ENCODE peak calls at places on chromosome 15, in four cellular contexts. I, H, Y and V are unnamed samples.

GRCh38 chr15:76006136-76006778 is 6.0 kb downstream of the NRG4 start:
- DNase-seq in I (no peak), H (peak; percentile 51), Y (peak; percentile 34), V (no peak)

GRCh38 chr15:65133550-65134200 is at the start of gene PDCD7:
- DNase-seq in I (peak; percentile 91), H (peak; percentile 96), Y (peak; percentile 92), V (peak; percentile 95)

GRCh38 chr15:95291878-95292472 is 1038.5 kb upstream of the NR2F2 start:
- DNase-seq in I (no peak), H (peak; percentile 57), Y (no peak), V (no peak)

GRCh38 chr15:62879770-62880169 is 162.8 kb upstream of the TPM1 start:
- DNase-seq in I (no peak), H (no peak), Y (no peak), V (no peak)

GRCh38 chr15:82108489-82109078 is 62.8 kb upstream of the MEX3B start:
- DNase-seq in I (peak; percentile 65), H (peak; percentile 72), Y (peak; percentile 38), V (no peak)

GRCh38 chr15:69591905-69592508 is 139.4 kb downstream of the RPLP1 start:
- DNase-seq in I (no peak), H (no peak), Y (no peak), V (no peak)

GRCh38 chr15:40242216-40242599 is 3.3 kb downstream of the PAK6 start:
- DNase-seq in I (no peak), H (no peak), Y (no peak), V (peak; percentile 61)

GRCh38 chr15:73388256-73388781 is 19.6 kb upstream of the HCN4 start:
- DNase-seq in I (no peak), H (peak; percentile 68), Y (peak; percentile 89), V (no peak)

GRCh38 chr15:44633603-44634002 is 29.9 kb downstream of the SPG11 start:
- DNase-seq in I (no peak), H (peak; percentile 69), Y (peak; percentile 27), V (no peak)

GRCh38 chr15:33584797-33585196 is 274.0 kb downstream of the RYR3 start:
- DNase-seq in I (no peak), H (peak; percentile 83), Y (peak; percentile 86), V (no peak)

GRCh38 chr15:99087405-99087943 is 17.4 kb upstream of the SYNM start:
- DNase-seq in I (no peak), H (no peak), Y (no peak), V (no peak)

GRCh38 chr15:69679623-69680228 is 227.1 kb downstream of the RPLP1 start:
- DNase-seq in I (no peak), H (no peak), Y (no peak), V (no peak)

GRCh38 chr15:40754574-40754882 is 526 bp downstream of the RMDN3 start:
- DNase-seq in I (peak; percentile 48), H (peak; percentile 66), Y (no peak), V (peak; percentile 77)

GRCh38 chr15:52247032-52247431 is 48.6 kb downstream of the MYO5C start:
- DNase-seq in I (no peak), H (peak; percentile 71), Y (peak; percentile 80), V (no peak)

GRCh38 chr15:85473455-85473854 is 93.1 kb downstream of the AKAP13 start:
- DNase-seq in I (no peak), H (peak; percentile 66), Y (peak; percentile 78), V (no peak)

GRCh38 chr15:81449836-81450474 is 75.9 kb upstream of the TMC3 start:
- DNase-seq in I (no peak), H (no peak), Y (no peak), V (no peak)

GRCh38 chr15:57562220-57562769 is 29.4 kb upstream of the MYZAP start:
- DNase-seq in I (no peak), H (no peak), Y (no peak), V (peak; percentile 56)

GRCh38 chr15:58771621-58772235 is 626 bp downstream of the MINDY2 start:
- DNase-seq in I (peak; percentile 76), H (peak; percentile 58), Y (no peak), V (peak; percentile 91)

GRCh38 chr15:50182233-50183013 is 427 bp downstream of the SLC27A2 start:
- DNase-seq in I (peak; percentile 25), H (peak; percentile 47), Y (peak; percentile 47), V (peak; percentile 81)

GRCh38 chr15:36888018-36888992 is 212.0 kb downstream of the MEIS2 start:
- DNase-seq in I (no peak), H (peak; percentile 23), Y (peak; percentile 71), V (peak; percentile 75)

GRCh38 chr15:27249723-27250160 is 278.8 kb downstream of the GABRG3 start:
- DNase-seq in I (no peak), H (no peak), Y (no peak), V (no peak)

GRCh38 chr15:42002333-42002732 is 18.5 kb downstream of the PLA2G4E start:
- DNase-seq in I (no peak), H (no peak), Y (no peak), V (peak; percentile 59)

GRCh38 chr15:79447060-79447459 is 14.9 kb downstream of the MINAR1 start:
- DNase-seq in I (no peak), H (no peak), Y (no peak), V (no peak)

GRCh38 chr15:83105450-83105849 is 2.0 kb upstream of the TM6SF1 start:
- DNase-seq in I (no peak), H (no peak), Y (no peak), V (no peak)

GRCh38 chr15:85485956-85486567 is 105.7 kb downstream of the AKAP13 start:
- DNase-seq in I (peak; percentile 84), H (peak; percentile 62), Y (peak; percentile 61), V (no peak)

GRCh38 chr15:51874751-51875644 is 45.5 kb downstream of the TMOD3 start:
- DNase-seq in I (peak; percentile 49), H (peak; percentile 98), Y (peak; percentile 98), V (no peak)

GRCh38 chr15:88794001-88794400 is 9.2 kb upstream of the ACAN start:
- DNase-seq in I (no peak), H (no peak), Y (no peak), V (no peak)
- H3K27ac ChIP-seq in I (no peak overlapping the region), H (no peak overlapping the region), Y (no peak overlapping the region), V (no peak overlapping the region)

GRCh38 chr15:93349146-93349545 is 260.1 kb upstream of the RGMA start:
- DNase-seq in I (no peak), H (no peak), Y (no peak), V (no peak)

GRCh38 chr15:93347917-93348316 is 258.9 kb upstream of the RGMA start:
- DNase-seq in I (no peak), H (no peak), Y (no peak), V (no peak)

DNA sequence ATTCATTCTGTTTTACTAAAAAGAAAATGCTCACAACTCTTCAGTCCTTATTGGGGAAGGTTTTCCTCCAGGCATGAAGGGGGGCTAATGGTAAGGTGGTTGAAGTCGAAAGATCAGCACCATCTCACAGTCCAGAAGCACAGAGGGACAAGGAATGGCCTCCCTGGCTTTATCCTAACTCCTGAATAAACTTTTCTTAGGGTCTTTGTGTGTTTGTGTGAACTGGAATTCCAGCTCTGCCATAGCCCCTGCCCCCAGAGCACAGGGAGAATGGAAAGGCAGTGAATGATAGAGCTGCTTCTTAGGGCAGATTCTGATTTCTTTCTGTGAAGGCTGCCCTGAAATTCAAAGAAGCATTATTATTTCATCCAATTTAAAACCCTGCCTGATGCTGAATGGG is 259.7 kb upstream of the RGMA start:
- DNase-seq in I (no peak), H (no peak), Y (no peak), V (no peak)
- H3K9ac ChIP-seq in I (no peak overlapping the region), H (no peak overlapping the region), Y (no peak overlapping the region), V (no peak overlapping the region)

DNA sequence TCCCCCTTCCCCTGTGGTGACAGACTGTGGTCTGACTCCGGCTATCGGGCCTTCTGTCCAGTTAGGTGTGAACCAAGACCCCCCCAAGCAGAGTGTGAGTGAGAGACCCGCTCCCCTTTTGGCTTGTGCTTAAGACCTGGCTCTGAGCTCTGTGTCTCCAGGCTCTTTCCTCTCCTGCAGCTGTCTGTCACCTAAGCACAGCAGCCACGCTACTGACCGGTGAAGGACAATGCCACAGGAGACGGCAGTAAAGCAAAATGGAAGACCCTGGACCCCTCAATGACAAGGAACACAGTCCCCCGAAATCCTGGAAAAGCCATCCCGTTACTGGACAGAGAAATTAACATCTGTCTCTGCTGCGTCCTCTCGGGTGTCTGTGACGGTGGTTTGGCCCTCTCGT is 53.8 kb downstream of the CHSY1 start:
- DNase-seq in I (no peak), H (no peak), Y (no peak), V (no peak)
- H3K4me1 ChIP-seq in I (no peaks in the 10 kb centered on the region), H (peaks cover 53% of the 10 kb centered on the region), Y (peaks cover 42% of the 10 kb centered on the region), V (peaks cover 18% of the 10 kb centered on the region)

DNA sequence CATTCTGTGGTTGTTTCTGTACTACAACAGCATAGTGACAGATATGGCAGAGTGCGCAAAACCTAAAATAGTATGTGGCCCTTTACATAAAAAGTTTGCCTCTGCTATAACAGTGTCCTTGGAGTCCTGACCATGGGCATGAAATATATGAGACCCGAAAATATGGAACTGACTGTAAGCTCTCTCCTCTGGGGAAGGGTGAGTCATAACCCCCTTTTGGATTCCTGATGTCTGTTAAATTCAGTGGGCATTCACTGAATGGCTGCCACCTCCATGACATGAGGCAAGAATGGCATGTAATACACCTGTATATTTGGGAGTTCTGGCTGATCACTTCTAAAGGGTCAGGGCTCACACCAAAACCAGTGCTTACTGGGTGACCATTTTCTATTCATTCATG is 6.1 kb downstream of the TBC1D2B start:
- DNase-seq in I (no peak), H (no peak), Y (no peak), V (no peak)
- H3K27ac ChIP-seq in I (peak overlapping the region; percentile 58), H (peak overlapping the region; percentile 82), Y (no peak overlapping the region), V (peak overlapping the region; percentile 87)

GRCh38 chr15:74784426-74784825 is 2.5 kb downstream of the CSK start:
- DNase-seq in I (peak; percentile 19), H (no peak), Y (no peak), V (no peak)

GRCh38 chr15:74783072-74783807 is 1.4 kb downstream of the CSK start:
- DNase-seq in I (peak; percentile 71), H (peak; percentile 49), Y (peak; percentile 33), V (no peak)

GRCh38 chr15:74782596-74783071 is 754 bp downstream of the CSK start:
- DNase-seq in I (peak; percentile 45), H (peak; percentile 40), Y (no peak), V (no peak)

GRCh38 chr15:74784854-74785715 is 3.2 kb downstream of the CSK start:
- DNase-seq in I (no peak), H (no peak), Y (no peak), V (no peak)

DNA sequence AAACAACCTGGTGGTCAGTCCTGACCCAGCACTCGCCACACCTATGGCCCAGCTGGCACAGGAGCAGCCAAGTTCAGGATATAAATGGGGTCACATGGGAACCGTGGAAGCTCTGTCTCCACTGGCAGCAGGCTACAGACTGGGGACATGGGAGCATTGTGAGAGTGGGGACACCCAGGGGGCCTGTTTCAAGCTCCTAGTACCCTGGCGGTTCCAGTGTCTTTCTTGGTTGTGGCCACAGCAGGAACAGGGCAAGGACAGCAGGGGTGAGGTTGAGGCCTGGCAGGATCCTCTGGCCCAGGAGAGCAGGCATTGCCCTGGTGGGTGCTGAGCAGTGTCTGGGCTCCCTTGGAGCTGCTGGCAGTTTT is 1.9 kb downstream of the CSK start:
- DNase-seq in I (no peak), H (no peak), Y (no peak), V (no peak)
- H3K9ac ChIP-seq in I (peak overlapping the region; percentile 66), H (peak overlapping the region; percentile 78), Y (peak overlapping the region; percentile 23), V (no peak overlapping the region)